ENCODE peak calls at places on chromosomes 2 and 18, in seven cellular contexts. H, C, Y, G, I, P and A are unnamed samples.

GRCh38 chr2:118737690-118738089 is 109.8 kb downstream of the EN1 start:
- DNase-seq in I (no peak), G (no peak), H (no peak), Y (no peak), P (no peak), C (no peak), A (no peak)

GRCh38 chr2:69594341-69594740 is 49.2 kb downstream of the AAK1 start:
- DNase-seq in I (no peak), H (no peak), P (no peak), G (no peak), Y (no peak), C (no peak), A (no peak)

GRCh38 chr2:127953128-127953718 is 67.5 kb upstream of the AMMECR1L start:
- DNase-seq in I (peak), C (no peak), G (peak), H (no peak), Y (no peak), P (no peak), A (no peak)

GRCh38 chr2:20516646-20517341 is 69.9 kb downstream of the RHOB start:
- DNase-seq in P (peak), I (peak), C (no peak), G (no peak), Y (no peak), H (no peak), A (no peak)

GRCh38 chr2:233817995-233818638 is 36.2 kb downstream of the HJURP start:
- DNase-seq in H (peak), P (no peak), G (peak), C (no peak), Y (no peak), I (no peak), A (no peak)

GRCh38 chr2:11397046-11397445 is 52.6 kb upstream of the ROCK2 start:
- DNase-seq in C (no peak), P (no peak), I (no peak), G (no peak), Y (no peak), H (no peak), A (no peak)

GRCh38 chr2:111119004-111119846 is 1.5 kb upstream of the BCL2L11 start:
- DNase-seq in P (no peak), C (peak), Y (no peak), H (no peak), G (peak), I (peak), A (peak)

GRCh38 chr2:10678225-10678624 is 11.6 kb downstream of the NOL10 start:
- DNase-seq in C (no peak), I (no peak), P (no peak), Y (no peak), H (no peak), G (no peak), A (no peak)

GRCh38 chr18:48222118-48222517 is 187.1 kb downstream of the ZBTB7C start:
- DNase-seq in H (no peak), C (no peak), G (peak), I (no peak), Y (peak), P (peak), A (no peak)

GRCh38 chr2:108384662-108385393 is 7.1 kb downstream of the SULT1C4 start:
- DNase-seq in Y (no peak), C (no peak), I (no peak), P (no peak), G (no peak), H (no peak), A (no peak)

GRCh38 chr2:38182518-38183013 is 106.6 kb upstream of the CYP1B1 start:
- DNase-seq in P (no peak), Y (no peak), H (no peak), G (no peak), I (no peak), C (no peak), A (no peak)

GRCh38 chr2:1995987-1996386 is 251.7 kb upstream of the PXDN start:
- DNase-seq in Y (no peak), I (no peak), H (peak), C (no peak), G (no peak), P (no peak), A (no peak)

GRCh38 chr2:72116081-72116533 is 31.6 kb downstream of the CYP26B1 start:
- DNase-seq in Y (no peak), G (no peak), C (no peak), H (peak), I (peak), P (peak), A (peak)
- TF ChIP-seq CTCF in Y (no peak), G (no peak), C (no peak), H (no peak), I (no peak), P (peak), A (peak)

GRCh38 chr2:120879401-120880295 is 144.0 kb downstream of the GLI2 start:
- DNase-seq in P (no peak), C (no peak), H (no peak), G (peak), Y (no peak), I (no peak), A (no peak)

GRCh38 chr2:120876526-120877280 is 141.0 kb downstream of the GLI2 start:
- DNase-seq in I (no peak), Y (no peak), H (no peak), C (no peak), G (peak), P (no peak), A (no peak)

GRCh38 chr2:120875431-120875830 is 139.8 kb downstream of the GLI2 start:
- DNase-seq in P (no peak), G (peak), I (no peak), C (no peak), Y (no peak), H (no peak), A (no peak)

GRCh38 chr2:120878970-120879369 is 143.3 kb downstream of the GLI2 start:
- DNase-seq in G (peak), I (no peak), H (no peak), P (no peak), C (no peak), Y (no peak), A (no peak)

DNA sequence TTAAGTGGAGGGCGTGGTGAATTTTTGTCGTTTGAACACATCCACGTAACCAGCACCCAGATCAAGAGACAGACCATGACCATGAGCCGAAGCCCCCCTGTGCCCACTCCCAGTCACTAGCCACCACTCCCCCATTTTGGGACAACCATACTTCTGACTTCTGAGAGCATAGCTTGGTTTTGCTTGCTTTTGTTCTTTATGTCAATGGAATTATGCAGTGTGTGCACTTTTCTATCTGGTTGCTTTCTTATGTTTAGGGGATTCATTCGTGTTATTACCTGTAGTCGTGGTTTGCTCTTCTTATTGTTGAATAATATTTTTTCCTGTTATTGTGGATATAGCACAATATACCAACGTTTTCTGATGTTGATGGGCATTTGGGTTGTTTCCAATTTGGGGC is 141.7 kb downstream of the GLI2 start:
- DNase-seq in H (no peak), Y (no peak), G (peak), C (no peak), P (no peak), I (no peak), A (no peak)
- TF ChIP-seq CTCF in H (no peak), Y (no peak), G (no peak), C (no peak), P (no peak), I (no peak), A (no peak)

GRCh38 chr2:131027566-131028528 is 65.4 kb downstream of the FAM168B start:
- DNase-seq in C (no peak), P (no peak), H (peak), G (no peak), Y (no peak), I (peak), A (no peak)

GRCh38 chr2:131031431-131031841 is 61.8 kb downstream of the FAM168B start:
- DNase-seq in G (no peak), I (no peak), Y (no peak), P (no peak), C (no peak), H (no peak), A (no peak)

GRCh38 chr2:131030478-131030971 is 62.7 kb downstream of the FAM168B start:
- DNase-seq in I (no peak), C (no peak), H (peak), P (no peak), G (no peak), Y (no peak), A (no peak)

GRCh38 chr2:131031875-131032274 is 61.4 kb downstream of the FAM168B start:
- DNase-seq in P (no peak), Y (no peak), I (peak), G (no peak), H (no peak), C (no peak), A (no peak)

GRCh38 chr2:131029812-131030211 is 63.4 kb downstream of the FAM168B start:
- DNase-seq in Y (no peak), G (no peak), P (no peak), I (no peak), H (peak), C (no peak), A (no peak)
- TF ChIP-seq CTCF in Y (no peak), G (no peak), P (no peak), I (no peak), H (no peak), C (no peak), A (no peak)

DNA sequence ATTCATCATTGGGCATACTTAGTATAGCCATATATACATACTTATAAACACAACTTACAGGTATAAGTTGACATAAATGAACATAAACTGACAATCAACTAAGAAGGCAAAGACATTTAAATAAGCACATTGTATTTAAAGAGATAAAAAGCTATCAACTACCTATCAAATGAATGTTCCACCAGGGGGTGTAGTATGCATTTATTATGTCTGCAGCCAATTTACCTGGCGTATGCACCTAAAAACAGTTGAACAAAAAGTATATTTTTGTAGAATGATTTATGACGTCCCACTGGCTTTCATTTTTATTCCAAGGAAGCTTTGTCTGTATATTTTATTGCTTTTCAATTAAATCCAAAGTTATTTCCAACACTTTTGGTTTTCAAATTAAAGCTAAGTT is 323.5 kb downstream of the AFF3 start:
- DNase-seq in G (no peak), C (no peak), P (no peak), I (no peak), Y (peak), H (no peak), A (no peak)
- TF ChIP-seq CTCF in G (peak), C (peak), P (no peak), I (no peak), Y (peak), H (no peak), A (no peak)

GRCh38 chr2:106107509-106108131 is 86.5 kb downstream of the UXS1 start:
- DNase-seq in C (peak), H (no peak), Y (no peak), G (no peak), P (no peak), I (no peak), A (no peak)
- TF ChIP-seq CTCF in C (no peak), H (no peak), Y (no peak), G (no peak), P (no peak), I (no peak), A (no peak)

DNA sequence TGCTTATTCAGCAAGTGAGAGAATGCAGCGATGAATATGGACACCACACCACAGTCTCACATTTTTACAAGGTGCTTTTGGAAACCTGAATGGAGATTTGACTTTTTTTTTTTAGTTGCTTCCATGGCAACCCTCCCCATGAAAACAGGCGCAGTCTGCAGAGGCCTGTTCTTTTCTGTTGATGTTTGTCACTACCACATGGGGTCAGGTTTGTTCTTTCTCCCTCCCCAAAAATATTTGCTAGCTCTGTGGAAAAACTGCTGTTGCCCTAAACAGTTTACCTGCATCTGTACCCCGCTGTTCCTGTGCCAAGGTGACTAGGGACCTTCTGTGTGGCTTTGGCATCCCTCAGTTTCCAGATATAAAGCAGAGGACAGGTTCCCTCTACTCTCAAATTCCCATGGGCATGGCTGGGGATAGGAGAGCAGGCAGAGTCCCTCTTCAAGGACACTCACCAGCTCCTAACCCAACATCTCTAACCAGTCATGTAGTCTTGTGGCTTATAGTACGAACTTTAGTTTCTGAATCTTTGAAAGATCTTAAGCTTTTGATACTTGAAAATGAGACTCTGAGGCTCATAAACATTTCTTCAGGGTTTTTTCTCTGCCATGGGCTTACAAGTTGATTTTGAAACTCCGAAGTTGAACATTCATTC is 14.7 kb upstream of the MAPRE2 start:
- DNase-seq in G (no peak), H (no peak), I (no peak), Y (peak), P (no peak), C (no peak), A (no peak)
- TF ChIP-seq CTCF in G (peak), H (no peak), I (no peak), Y (peak), P (no peak), C (peak), A (no peak)

DNA sequence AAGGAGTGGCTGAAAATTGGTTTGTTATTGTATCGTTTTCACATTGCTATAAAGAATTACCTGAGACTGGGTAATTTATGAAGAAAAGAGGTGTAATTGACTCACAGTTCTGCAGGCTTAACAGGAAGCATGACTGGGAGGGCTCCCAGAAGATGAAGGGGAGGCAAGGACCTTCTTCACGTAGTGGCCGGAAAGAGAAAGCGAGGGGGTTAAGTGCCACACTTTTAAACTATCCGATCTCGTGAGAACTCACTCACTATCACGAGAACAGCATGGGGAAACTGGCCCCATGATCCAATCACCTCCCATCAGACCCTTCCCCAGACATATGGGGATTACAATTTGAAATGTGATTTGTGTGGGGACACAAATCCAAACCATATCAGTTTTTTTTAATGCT is 81.6 kb downstream of the FBXO15 start:
- DNase-seq in H (no peak), G (no peak), Y (no peak), C (no peak), I (no peak), P (no peak), A (no peak)
- TF ChIP-seq CTCF in H (no peak), G (no peak), Y (no peak), C (no peak), I (no peak), P (no peak), A (no peak)